ENCODE peak calls at places on chromosomes 5 and 9, in nine cellular contexts. B is activated naive CD8-positive, alpha-beta T cell treated with anti-CD3 and anti-CD28 coated beads, Interleukin-2, amount 50 U/mL, for 24 hours; W is AG08396; S is left ventricle myocardium superior; J is neural progenitor cell; X is chondrocyte; U is kidney glomerular epithelial cell; Z is H9; Q is T-cell. N is an unnamed sample.
A peak's percentile ranks its signal among the peaks of the same experiment; 100 is the strongest.

GRCh38 chr5:9898319-9898718 is 268.2 kb upstream of the TAS2R1 start:
- DNase-seq in B (no peak), W (peak; percentile 48), S (no peak), J (peak; percentile 49), X (no peak), U (peak; percentile 31), Z (peak; percentile 59), Q (no peak), N (peak; percentile 44)

GRCh38 chr9:135582541-135582940 is 21.0 kb downstream of the PAEP start:
- DNase-seq in B (no peak), W (no peak), S (no peak), J (no peak), X (no peak), U (no peak), Z (no peak), Q (no peak), N (no peak)

GRCh38 chr5:93569295-93570164 is 11.5 kb downstream of the NR2F1-AS1 start:
- DNase-seq in B (no peak), W (no peak), S (no peak), J (peak; percentile 40), X (no peak), U (no peak), Z (no peak), Q (no peak), N (no peak)

GRCh38 chr9:7858166-7858565 is 58.6 kb upstream of the DMAC1 start:
- DNase-seq in B (no peak), W (no peak), S (no peak), J (no peak), X (no peak), U (no peak), Z (no peak), Q (no peak), N (no peak)

GRCh38 chr5:169876376-169876775 is 103.9 kb downstream of the INSYN2B start:
- DNase-seq in B (no peak), W (peak; percentile 33), S (no peak), J (no peak), X (no peak), U (no peak), Z (no peak), Q (no peak), N (peak; percentile 9)

GRCh38 chr5:73322453-73323076 is 126.0 kb downstream of the FOXD1 start:
- DNase-seq in B (no peak), W (no peak), S (no peak), J (no peak), X (no peak), U (no peak), Z (no peak), Q (no peak), N (no peak)

GRCh38 chr9:72579880-72580570 is 58.6 kb downstream of the TMC1 start:
- DNase-seq in B (no peak), W (no peak), S (no peak), J (no peak), X (no peak), U (no peak), Z (no peak), Q (no peak), N (peak; percentile 43)

GRCh38 chr5:128346038-128346437 is 192.0 kb downstream of the FBN2 start:
- DNase-seq in B (no peak), W (no peak), S (no peak), J (no peak), X (no peak), U (no peak), Z (no peak), Q (no peak), N (no peak)

GRCh38 chr9:2727966-2728613 is 10.8 kb downstream of the KCNV2 start:
- DNase-seq in B (peak; percentile 2), W (peak; percentile 55), S (no peak), J (peak; percentile 43), X (no peak), U (peak; percentile 63), Z (no peak), Q (no peak), N (peak; percentile 65)

GRCh38 chr5:77638763-77639451 is 394 bp upstream of the OTP start:
- DNase-seq in B (no peak), W (no peak), S (no peak), J (peak; percentile 95), X (no peak), U (no peak), Z (peak; percentile 94), Q (no peak), N (no peak)

GRCh38 chr5:180334751-180335613 is 18.2 kb downstream of the GFPT2 start:
- DNase-seq in B (no peak), W (no peak), S (no peak), J (no peak), X (peak; percentile 57), U (no peak), Z (no peak), Q (no peak), N (no peak)

GRCh38 chr5:109192027-109192426 is 217.7 kb downstream of the PJA2 start:
- DNase-seq in B (no peak), W (no peak), S (no peak), J (no peak), X (no peak), U (no peak), Z (no peak), Q (no peak), N (no peak)

GRCh38 chr5:150781706-150782614 is 3.4 kb downstream of the SMIM3 start:
- DNase-seq in B (no peak), W (peak; percentile 79), S (peak; percentile 76), J (peak; percentile 20), X (no peak), U (no peak), Z (peak; percentile 87), Q (no peak), N (peak; percentile 39)

GRCh38 chr5:14040542-14040941 is 96.1 kb upstream of the DNAH5 start:
- DNase-seq in B (no peak), W (no peak), S (no peak), J (no peak), X (no peak), U (no peak), Z (no peak), Q (no peak), N (no peak)

GRCh38 chr5:174609116-174609515 is 115.3 kb upstream of the MSX2 start:
- DNase-seq in B (no peak), W (no peak), S (no peak), J (no peak), X (no peak), U (no peak), Z (no peak), Q (no peak), N (peak; percentile 51)

GRCh38 chr9:109549386-109549785 is 51.3 kb upstream of the PTPN3 start:
- DNase-seq in B (no peak), W (no peak), S (no peak), J (no peak), X (no peak), U (no peak), Z (no peak), Q (no peak), N (no peak)

GRCh38 chr5:151195622-151196021 is 28.3 kb downstream of the CCDC69 start:
- DNase-seq in B (no peak), W (no peak), S (no peak), J (no peak), X (no peak), U (no peak), Z (no peak), Q (no peak), N (no peak)

GRCh38 chr5:85204289-85204688 is 819.6 kb upstream of the EDIL3 start:
- DNase-seq in B (no peak), W (no peak), S (no peak), J (no peak), X (peak; percentile 76), U (no peak), Z (no peak), Q (no peak), N (no peak)

GRCh38 chr5:172114875-172115422 is 73.1 kb downstream of the STK10 start:
- DNase-seq in B (peak; percentile 90), W (no peak), S (peak; percentile 63), J (no peak), X (peak; percentile 74), U (no peak), Z (peak; percentile 64), Q (peak; percentile 59), N (no peak)

GRCh38 chr5:74722271-74722670 is 37.2 kb downstream of the HEXB start:
- DNase-seq in B (no peak), W (no peak), S (no peak), J (no peak), X (no peak), U (no peak), Z (no peak), Q (no peak), N (no peak)

GRCh38 chr9:137387034-137387890 is 35.7 kb downstream of the EXD3 start:
- DNase-seq in B (no peak), W (no peak), S (no peak), J (peak; percentile 1), X (peak; percentile 88), U (no peak), Z (no peak), Q (no peak), N (no peak)

GRCh38 chr5:179805070-179805528 is 1.6 kb downstream of the MGAT4B start:
- DNase-seq in B (no peak), W (no peak), S (peak; percentile 47), J (no peak), X (no peak), U (no peak), Z (no peak), Q (no peak), N (peak; percentile 33)

GRCh38 chr5:126106032-126106431 is 317.2 kb upstream of the GRAMD2B start:
- DNase-seq in B (no peak), W (no peak), S (no peak), J (no peak), X (no peak), U (no peak), Z (no peak), Q (no peak), N (no peak)

GRCh38 chr5:72347801-72348305 is 27.7 kb downstream of the PTCD2 start:
- DNase-seq in B (no peak), W (peak; percentile 61), S (no peak), J (no peak), X (no peak), U (peak; percentile 6), Z (no peak), Q (no peak), N (peak; percentile 54)

GRCh38 chr5:119398713-119399492 is 43.1 kb downstream of the TNFAIP8 start:
- DNase-seq in B (no peak), W (no peak), S (peak; percentile 75), J (no peak), X (no peak), U (peak; percentile 63), Z (no peak), Q (no peak), N (peak; percentile 91)

GRCh38 chr5:133393776-133394476 is 218.4 kb downstream of the FSTL4 start:
- DNase-seq in B (no peak), W (no peak), S (no peak), J (no peak), X (no peak), U (no peak), Z (peak; percentile 10), Q (no peak), N (no peak)

GRCh38 chr5:72920690-72921089 is 35.2 kb upstream of the FCHO2 start:
- DNase-seq in B (no peak), W (no peak), S (no peak), J (peak; percentile 8), X (no peak), U (no peak), Z (no peak), Q (no peak), N (peak; percentile 44)

GRCh38 chr5:8340261-8340660 is 471.3 kb downstream of the MTRR start:
- DNase-seq in B (no peak), W (no peak), S (no peak), J (no peak), X (no peak), U (no peak), Z (peak; percentile 34), Q (no peak), N (no peak)

GRCh38 chr9:78358329-78359051 is 61.6 kb downstream of the PSAT1 start:
- DNase-seq in B (no peak), W (no peak), S (no peak), J (no peak), X (no peak), U (no peak), Z (no peak), Q (no peak), N (no peak)